ENCODE peak calls at places on chromosome 20, in four cellular contexts. J, A, N and X are unnamed samples.

GRCh38 chr20:22374066-22374465 is 210.3 kb downstream of the FOXA2 start:
- DNase-seq in J (no peak), A (no peak), N (no peak), X (no peak)

GRCh38 chr20:10467985-10468845 is 33.1 kb downstream of the SLX4IP start:
- DNase-seq in J (no peak), A (no peak), N (no peak), X (no peak)

GRCh38 chr20:62595491-62595890 is 46.8 kb upstream of the SLCO4A1 start:
- DNase-seq in J (no peak), A (no peak), N (peak), X (no peak)

GRCh38 chr20:58306421-58307261 is 2.9 kb upstream of the RAB22A start:
- DNase-seq in J (peak), A (peak), N (peak), X (no peak)

GRCh38 chr20:63591147-63591533 is 17.1 kb upstream of the HELZ2 start:
- DNase-seq in J (no peak), A (no peak), N (no peak), X (no peak)

GRCh38 chr20:57653910-57654309 is 33.7 kb upstream of the ZBP1 start:
- DNase-seq in J (peak), A (no peak), N (no peak), X (no peak)

GRCh38 chr20:20498081-20498861 is 130.4 kb downstream of the INSM1 start:
- DNase-seq in J (no peak), A (no peak), N (no peak), X (no peak)

GRCh38 chr20:12816009-12816408 is 192.8 kb upstream of the SPTLC3 start:
- DNase-seq in J (no peak), A (no peak), N (no peak), X (no peak)

GRCh38 chr20:10714236-10714975 is 40.6 kb upstream of the JAG1 start:
- DNase-seq in J (no peak), A (no peak), N (no peak), X (no peak)

GRCh38 chr20:45313943-45314342 is 5.8 kb upstream of the MATN4 start:
- DNase-seq in J (no peak), A (no peak), N (no peak), X (no peak)

GRCh38 chr20:62141397-62142251 is 1.6 kb downstream of the PSMA7 start:
- DNase-seq in J (no peak), A (no peak), N (no peak), X (no peak)

GRCh38 chr20:54550776-54551396 is 75.5 kb downstream of the DOK5 start:
- DNase-seq in J (no peak), A (no peak), N (no peak), X (no peak)

GRCh38 chr20:17530716-17531536 is at the start of gene BFSP1:
- DNase-seq in J (peak), A (peak), N (no peak), X (no peak)

GRCh38 chr20:62641749-62642665 is at the start of gene SLCO4A1:
- DNase-seq in J (peak), A (peak), N (no peak), X (no peak)

GRCh38 chr20:58580493-58580835 is 65.3 kb upstream of the APCDD1L start:
- DNase-seq in J (no peak), A (no peak), N (no peak), X (no peak)

GRCh38 chr20:20932156-20932555 is 174.0 kb downstream of the LINC00237 start:
- DNase-seq in J (no peak), A (no peak), N (no peak), X (no peak)

GRCh38 chr20:25040438-25040831 is 17.5 kb downstream of the ACSS1 start:
- DNase-seq in J (no peak), A (no peak), N (peak), X (no peak)

GRCh38 chr20:20527661-20528060 is 159.8 kb downstream of the INSM1 start:
- DNase-seq in J (no peak), A (no peak), N (no peak), X (no peak)

GRCh38 chr20:43430265-43430664 is 27.4 kb upstream of the SRSF6 start:
- DNase-seq in J (no peak), A (no peak), N (no peak), X (no peak)

GRCh38 chr20:58980711-58981563 is at the start of gene NELFCD:
- DNase-seq in J (peak), A (peak), N (peak), X (peak)

GRCh38 chr20:18524646-18525045 is 16.9 kb downstream of the SEC23B start:
- DNase-seq in J (no peak), A (no peak), N (no peak), X (no peak)

GRCh38 chr20:43934833-43935232 is 20.2 kb downstream of the TOX2 start:
- DNase-seq in J (no peak), A (no peak), N (no peak), X (no peak)

GRCh38 chr20:10947726-10948125 is 273.9 kb upstream of the JAG1 start:
- DNase-seq in J (no peak), A (no peak), N (no peak), X (no peak)

GRCh38 chr20:40646321-40647212 is 42.5 kb downstream of the MAFB start:
- DNase-seq in J (no peak), A (no peak), N (no peak), X (no peak)

GRCh38 chr20:5657190-5657872 is 92.9 kb upstream of the SHLD1 start:
- DNase-seq in J (no peak), A (no peak), N (peak), X (no peak)